ENCODE peak calls at places on chromosomes 11 and 22, in four cellular contexts. One of them, this sample, is unnamed.

GRCh38 chr11:117792992-117793391 is 4.0 kb downstream of the DSCAML1 start:
- DNase-seq in NB4: no peak
- DNase-seq in H54: no peak
- DNase-seq in HCT116: no peak
- DNase-seq in this sample: no peak

GRCh38 chr22:25170426-25170980 is 29.2 kb upstream of the CRYBB3 start:
- DNase-seq in NB4: no peak
- DNase-seq in H54: no peak
- DNase-seq in HCT116: no peak
- DNase-seq in this sample: no peak

GRCh38 chr11:57638005-57638760 is 11.5 kb downstream of the YPEL4 start:
- DNase-seq in NB4: no peak
- DNase-seq in H54: peak
- DNase-seq in HCT116: no peak
- DNase-seq in this sample: no peak

GRCh38 chr11:65501530-65502273 is 2.9 kb downstream of the MALAT1 start:
- DNase-seq in NB4: peak
- DNase-seq in H54: no peak
- DNase-seq in HCT116: no peak
- DNase-seq in this sample: peak

GRCh38 chr11:19577849-19578619 is 134.6 kb upstream of the NAV2 start:
- DNase-seq in NB4: no peak
- DNase-seq in H54: no peak
- DNase-seq in HCT116: no peak
- DNase-seq in this sample: no peak

GRCh38 chr11:67379061-67380058 is 6.0 kb upstream of the CLCF1 start:
- DNase-seq in NB4: no peak
- DNase-seq in H54: peak
- DNase-seq in HCT116: no peak
- DNase-seq in this sample: peak

GRCh38 chr11:67278939-67279588 is 10.0 kb upstream of the ANKRD13D start:
- DNase-seq in NB4: no peak
- DNase-seq in H54: no peak
- DNase-seq in HCT116: no peak
- DNase-seq in this sample: no peak

GRCh38 chr11:17014321-17014773 is at the start of gene PLEKHA7:
- DNase-seq in NB4: no peak
- DNase-seq in H54: no peak
- DNase-seq in HCT116: no peak
- DNase-seq in this sample: no peak

GRCh38 chr22:41157083-41157482 is 48.0 kb upstream of the L3MBTL2 start:
- DNase-seq in NB4: no peak
- DNase-seq in H54: no peak
- DNase-seq in HCT116: no peak
- DNase-seq in this sample: no peak

DNA sequence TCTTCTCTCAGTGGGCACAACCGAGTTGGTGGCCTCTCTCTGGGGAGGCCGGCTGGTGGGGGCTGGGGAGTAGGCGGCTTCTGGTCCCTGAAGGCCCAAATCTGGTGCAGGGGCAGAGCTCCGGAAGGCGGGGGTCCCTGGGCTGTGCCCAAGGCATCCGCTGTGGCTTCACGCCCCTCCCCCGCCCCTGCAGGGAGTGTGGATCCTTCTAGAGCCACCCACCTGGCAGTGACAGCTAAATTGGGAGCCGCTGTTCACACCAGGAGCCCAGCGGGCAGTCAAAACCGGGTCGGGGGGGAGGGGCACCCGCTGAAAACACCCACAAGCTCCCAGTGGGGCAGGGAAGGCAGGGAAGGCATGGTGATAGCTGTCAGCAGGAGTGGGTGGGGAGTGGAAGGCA is 4.6 kb upstream of the RTN4R start:
- DNase-seq in NB4: no peak
- DNase-seq in H54: no peak
- DNase-seq in HCT116: no peak
- DNase-seq in this sample: no peak
- TF ChIP-seq POLR2A in NB4: no peak
- TF ChIP-seq POLR2A in H54: no peak
- TF ChIP-seq POLR2A in HCT116: no peak
- TF ChIP-seq POLR2A in this sample: no peak

DNA sequence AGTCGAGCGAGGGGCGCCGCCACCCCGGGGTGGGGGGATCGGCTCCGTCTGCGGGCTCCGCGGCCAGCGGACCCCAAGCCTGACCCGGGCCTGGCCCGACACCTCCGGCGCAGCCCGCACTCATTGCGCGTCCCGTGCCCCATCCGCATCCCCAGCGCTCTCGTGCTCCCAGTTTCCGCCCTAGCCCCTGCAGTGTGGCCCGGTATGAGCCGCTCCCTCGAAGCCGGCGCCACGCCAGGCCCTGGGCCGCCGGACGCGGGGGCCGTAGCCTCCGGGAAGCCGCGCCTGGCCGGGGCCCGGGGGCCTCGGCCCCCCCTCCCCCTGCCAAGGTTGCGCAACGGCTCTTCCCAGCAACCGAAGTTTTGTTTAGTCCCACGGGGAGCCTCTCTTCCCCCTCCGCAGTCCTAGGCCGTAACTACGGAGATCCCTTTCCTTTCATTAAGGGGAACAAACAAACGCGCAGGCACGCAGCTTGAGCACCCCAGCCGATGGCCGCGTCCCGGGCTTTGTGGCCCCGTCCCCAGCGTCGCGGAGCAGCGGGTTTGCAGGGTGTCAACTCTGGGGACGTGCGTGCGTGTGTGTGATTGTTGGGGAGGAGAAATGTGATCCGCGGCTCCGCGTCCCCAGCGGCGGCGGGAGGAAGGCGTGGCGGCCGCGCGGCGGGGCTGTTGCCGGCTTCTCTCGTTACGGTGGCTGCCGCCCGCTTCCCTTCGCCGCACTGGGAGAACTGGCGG is 883 bp downstream of the HIPK3 start:
- DNase-seq in NB4: peak
- DNase-seq in H54: peak
- DNase-seq in HCT116: peak
- DNase-seq in this sample: peak
- TF ChIP-seq POLR2A in NB4: peak
- TF ChIP-seq POLR2A in H54: peak
- TF ChIP-seq POLR2A in HCT116: peak
- TF ChIP-seq POLR2A in this sample: peak

GRCh38 chr22:44701824-44702478 is at the start of gene PRR5:
- DNase-seq in NB4: peak
- DNase-seq in H54: no peak
- DNase-seq in HCT116: peak
- DNase-seq in this sample: peak

GRCh38 chr22:44701187-44701586 is 817 bp upstream of the PRR5 start:
- DNase-seq in NB4: no peak
- DNase-seq in H54: no peak
- DNase-seq in HCT116: no peak
- DNase-seq in this sample: no peak

GRCh38 chr22:44697423-44698179 is 4.4 kb upstream of the PRR5 start:
- DNase-seq in NB4: peak
- DNase-seq in H54: peak
- DNase-seq in HCT116: peak
- DNase-seq in this sample: peak

GRCh38 chr22:44700456-44700855 is 1.5 kb upstream of the PRR5 start:
- DNase-seq in NB4: no peak
- DNase-seq in H54: no peak
- DNase-seq in HCT116: no peak
- DNase-seq in this sample: no peak

DNA sequence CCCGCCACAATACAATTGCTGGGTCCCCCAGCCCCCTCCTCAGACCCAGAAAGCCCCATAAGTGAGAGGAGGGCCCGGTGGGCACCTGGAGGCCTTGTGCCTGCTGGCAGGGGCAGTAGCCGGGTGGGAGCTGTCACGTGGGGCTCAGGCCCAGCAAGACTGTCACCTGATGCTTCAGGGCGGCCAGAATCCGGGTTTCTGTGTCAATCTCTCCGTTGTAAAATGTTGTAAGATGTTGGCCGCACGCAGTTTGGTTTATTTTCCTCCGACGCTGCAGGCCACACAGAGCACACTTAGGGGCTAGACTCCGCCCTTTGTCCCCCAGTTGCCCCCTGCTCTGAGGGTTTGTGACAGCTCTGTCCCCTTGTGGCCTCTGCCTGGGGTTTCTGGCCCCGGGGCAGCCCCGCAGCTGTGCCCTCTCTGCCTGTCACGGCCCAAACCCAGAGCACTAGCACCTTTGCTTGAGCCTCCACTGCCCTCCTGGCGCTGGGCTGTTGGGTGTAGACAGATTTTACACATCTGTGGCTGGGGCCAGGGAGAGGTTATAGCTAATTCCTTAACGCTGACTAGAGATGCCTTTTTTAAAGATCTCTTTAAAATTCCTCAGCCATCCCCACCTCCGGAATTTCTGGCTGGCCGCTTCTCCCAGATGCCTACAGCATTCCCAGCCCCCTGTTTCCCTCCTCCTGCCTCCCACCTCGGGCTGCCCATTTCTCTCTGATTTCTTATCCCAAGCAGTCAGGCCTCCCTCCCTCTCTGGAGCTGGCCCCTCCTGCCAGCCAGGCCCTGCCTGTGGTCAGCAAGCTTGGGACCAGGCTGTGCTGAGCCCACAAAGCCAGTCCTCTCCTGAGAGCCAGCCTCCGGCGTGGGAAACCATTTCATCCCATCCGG is 3.2 kb upstream of the PRR5 start:
- DNase-seq in NB4: no peak
- DNase-seq in H54: no peak
- DNase-seq in HCT116: no peak
- DNase-seq in this sample: no peak
- TF ChIP-seq POLR2A in NB4: no peak
- TF ChIP-seq POLR2A in H54: no peak
- TF ChIP-seq POLR2A in HCT116: no peak
- TF ChIP-seq POLR2A in this sample: no peak

DNA sequence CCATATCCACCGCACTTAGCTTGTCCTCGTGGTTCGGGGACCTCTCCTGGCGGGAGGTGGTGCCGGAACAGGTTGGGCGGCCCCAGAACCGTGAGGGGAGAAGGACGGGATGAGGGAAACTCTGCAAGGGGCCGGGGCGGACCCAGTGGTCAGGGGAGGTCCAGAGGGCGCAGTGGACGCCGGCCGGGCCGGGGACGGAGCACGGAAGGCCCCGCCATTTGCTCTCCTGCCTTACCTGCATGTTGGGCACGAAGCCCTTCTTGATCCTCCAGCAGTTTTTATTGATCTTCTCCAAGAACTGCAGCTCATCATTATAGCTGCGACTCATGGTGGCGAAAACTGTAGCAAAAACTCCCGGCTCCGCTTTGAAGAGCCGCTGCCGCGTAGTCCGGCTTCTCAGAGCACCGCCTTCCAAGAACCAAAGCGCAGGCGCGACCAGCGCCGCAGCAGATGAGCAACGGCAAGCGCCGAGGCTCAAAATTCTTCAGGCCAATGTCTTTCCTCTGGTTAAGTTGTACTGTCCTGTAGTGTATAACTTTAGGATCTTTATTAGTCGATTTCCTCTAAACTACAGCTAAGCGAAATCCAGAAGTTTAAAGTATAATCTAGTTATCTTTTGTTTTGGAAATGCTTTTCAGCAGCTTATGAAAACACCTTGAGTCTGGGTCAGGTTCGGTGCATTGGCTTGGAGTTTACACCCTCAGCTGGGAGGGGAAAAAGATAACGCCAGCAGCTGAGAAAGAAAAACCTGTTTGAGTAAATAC is at the start of gene RTCB:
- DNase-seq in NB4: peak
- DNase-seq in H54: peak
- DNase-seq in HCT116: peak
- DNase-seq in this sample: peak
- TF ChIP-seq POLR2A in NB4: peak
- TF ChIP-seq POLR2A in H54: no peak
- TF ChIP-seq POLR2A in HCT116: peak
- TF ChIP-seq POLR2A in this sample: peak